ENCODE peak calls at places on chromosomes 11 and 22, in nine cellular contexts. R is CD8-positive, alpha-beta T cell; K is frontal cortex; W is GM13977; G is SW 1271; C is K562; Z is iris pigment epithelial cell; S is ELR; B is Calu3. P is an unnamed sample.

GRCh38 chr11:72379384-72380131 is 54.8 kb downstream of the CLPB start:
- DNase-seq in G (no peak), B (no peak), K (no peak), Z (no peak), R (no peak), S (no peak), W (no peak), C (no peak), P (no peak)

GRCh38 chr11:86873573-86874083 is 73.3 kb downstream of the PRSS23 start:
- DNase-seq in G (no peak), R (no peak), S (peak; percentile 26), K (no peak), C (no peak), Z (peak; percentile 47), W (no peak), B (no peak), P (peak; percentile 36)

GRCh38 chr22:48658871-48659270 is 1168.8 kb downstream of the BRD1 start:
- DNase-seq in C (no peak), B (no peak), G (no peak), R (no peak), W (no peak), K (no peak), Z (no peak), S (no peak), P (no peak)

GRCh38 chr11:68204402-68204801 is 8.7 kb downstream of the KMT5B start:
- DNase-seq in S (no peak), Z (no peak), W (no peak), R (no peak), B (no peak), K (no peak), G (no peak), C (no peak), P (no peak)

GRCh38 chr22:24411256-24412004 is 16.0 kb upstream of the ADORA2A start:
- DNase-seq in B (no peak), C (no peak), G (no peak), S (no peak), R (no peak), Z (no peak), W (no peak), K (no peak), P (no peak)

GRCh38 chr22:42039271-42039670 is 31.3 kb downstream of the NAGA start:
- DNase-seq in S (peak; percentile 51), W (no peak), K (no peak), R (no peak), G (no peak), B (no peak), Z (peak; percentile 4), C (no peak), P (no peak)

GRCh38 chr22:44097263-44098020 is 73.3 kb downstream of the PARVB start:
- DNase-seq in W (no peak), R (no peak), C (no peak), Z (no peak), B (no peak), S (no peak), K (no peak), G (no peak), P (no peak)

GRCh38 chr11:130817608-130817944 is 98.7 kb downstream of the SNX19 start:
- DNase-seq in W (no peak), Z (peak; percentile 59), R (no peak), B (no peak), K (no peak), G (no peak), S (peak; percentile 37), C (no peak), P (no peak)

GRCh38 chr11:96045622-96046456 is 121.9 kb upstream of the MTMR2 start:
- DNase-seq in S (no peak), C (no peak), B (no peak), Z (peak; percentile 77), R (no peak), W (no peak), K (peak; percentile 28), G (no peak), P (no peak)

GRCh38 chr11:45100338-45100737 is 46.1 kb upstream of the PRDM11 start:
- DNase-seq in K (no peak), R (no peak), G (no peak), B (no peak), W (no peak), C (no peak), S (peak; percentile 14), Z (peak; percentile 57), P (no peak)

GRCh38 chr11:102911758-102912481 is 37.1 kb upstream of the MMP12 start:
- DNase-seq in B (no peak), R (no peak), W (no peak), G (no peak), C (no peak), S (peak; percentile 57), Z (no peak), K (no peak), P (no peak)

GRCh38 chr22:32063701-32064100 is 20.6 kb downstream of the SLC5A1 start:
- DNase-seq in C (no peak), R (no peak), Z (no peak), S (no peak), W (no peak), B (no peak), G (no peak), K (no peak), P (no peak)

GRCh38 chr22:36467042-36467810 is 14.2 kb downstream of the TXN2 start:
- DNase-seq in W (no peak), G (no peak), R (no peak), Z (peak; percentile 75), B (no peak), K (no peak), C (no peak), S (peak; percentile 83), P (peak; percentile 90)

GRCh38 chr11:77123591-77123990 is 4.5 kb upstream of the MYO7A start:
- DNase-seq in S (no peak), K (no peak), R (no peak), B (no peak), C (no peak), G (no peak), W (no peak), Z (no peak), P (no peak)

GRCh38 chr22:37803636-37804371 is 3.9 kb upstream of the GCAT start:
- DNase-seq in Z (no peak), C (no peak), S (no peak), G (no peak), B (no peak), W (no peak), R (no peak), K (no peak), P (no peak)

GRCh38 chr11:83437939-83438338 is 151.8 kb upstream of the CCDC90B start:
- DNase-seq in G (no peak), C (no peak), S (no peak), B (no peak), R (no peak), Z (no peak), K (no peak), W (no peak), P (peak; percentile 24)

GRCh38 chr11:74766905-74767304 is 18.3 kb downstream of the RNF169 start:
- DNase-seq in S (no peak), R (no peak), K (no peak), G (no peak), C (no peak), W (no peak), Z (no peak), B (no peak), P (no peak)

GRCh38 chr22:43126506-43127165 is 16.1 kb downstream of the BIK start:
- DNase-seq in B (peak; percentile 94), K (no peak), G (peak; percentile 28), W (no peak), C (peak; percentile 21), Z (peak; percentile 86), R (no peak), S (peak; percentile 94), P (peak; percentile 82)

GRCh38 chr11:353315-353857 is 15.9 kb upstream of the B4GALNT4 start:
- DNase-seq in Z (peak; percentile 92), S (peak; percentile 38), W (no peak), K (no peak), C (peak; percentile 78), B (peak; percentile 25), R (no peak), G (no peak), P (peak; percentile 37)

GRCh38 chr11:44693654-44694119 is 33.1 kb upstream of the TSPAN18 start:
- DNase-seq in B (no peak), C (no peak), S (no peak), G (no peak), W (no peak), Z (no peak), R (no peak), K (no peak), P (no peak)

GRCh38 chr22:45966320-45966891 is 10.6 kb downstream of the WNT7B start:
- DNase-seq in Z (no peak), S (no peak), R (no peak), B (peak; percentile 23), C (no peak), K (peak; percentile 65), G (no peak), W (no peak), P (no peak)

GRCh38 chr11:24848857-24849256 is 352.0 kb downstream of the LUZP2 start:
- DNase-seq in Z (no peak), B (no peak), W (no peak), R (no peak), G (no peak), C (no peak), S (no peak), K (no peak), P (no peak)

GRCh38 chr11:33709471-33709870 is 8.8 kb upstream of the C11orf91 start:
- DNase-seq in B (no peak), C (no peak), S (no peak), Z (no peak), G (no peak), R (no peak), K (no peak), W (no peak), P (no peak)

GRCh38 chr11:31921066-31921465 is 109.9 kb upstream of the PAX6 start:
- DNase-seq in C (no peak), B (no peak), S (peak; percentile 18), Z (peak; percentile 6), R (no peak), W (no peak), G (no peak), K (no peak), P (peak; percentile 24)

GRCh38 chr11:57544566-57544965 is 7.2 kb downstream of the SMTNL1 start:
- DNase-seq in C (no peak), G (no peak), K (no peak), R (no peak), S (no peak), B (no peak), W (no peak), Z (no peak), P (no peak)

GRCh38 chr11:126419801-126420729 is 64.6 kb downstream of the ST3GAL4 start:
- DNase-seq in Z (peak; percentile 81), B (no peak), G (no peak), K (no peak), S (no peak), W (peak; percentile 84), R (no peak), C (peak; percentile 88), P (no peak)

GRCh38 chr22:36644333-36644757 is 59.2 kb downstream of the CACNG2 start:
- DNase-seq in G (no peak), S (peak; percentile 92), R (no peak), W (peak; percentile 36), Z (peak; percentile 91), B (peak; percentile 68), K (no peak), C (peak; percentile 66), P (peak; percentile 90)

GRCh38 chr11:116840224-116840745 is 2.9 kb upstream of the APOA1 start:
- DNase-seq in K (peak; percentile 46), R (no peak), S (peak; percentile 33), W (no peak), G (no peak), B (no peak), Z (peak; percentile 31), C (no peak), P (no peak)

GRCh38 chr22:29328566-29329500 is 13.3 kb upstream of the RASL10A start:
- DNase-seq in W (no peak), C (no peak), Z (no peak), K (peak; percentile 69), B (no peak), G (no peak), R (no peak), S (peak; percentile 51), P (peak; percentile 50)

GRCh38 chr11:118933486-118933885 is 7.8 kb upstream of the BCL9L start:
- DNase-seq in B (no peak), C (no peak), K (no peak), Z (no peak), G (no peak), S (no peak), W (no peak), R (no peak), P (no peak)

GRCh38 chr11:126727381-126727780 is 273.2 kb downstream of the KIRREL3 start:
- DNase-seq in G (no peak), W (no peak), R (no peak), Z (no peak), C (no peak), B (no peak), S (no peak), K (no peak), P (no peak)

P was measured in HT1080.